ENCODE peak calls at places on chromosome 14, in ten cellular contexts. X is naive B cell; B is neural crest cell; E is prostate gland; H is stimulated activated CD8-positive, alpha-beta memory T cell treated with anti-CD3 and anti-CD28 coated beads, Interleukin-2, amount 100 ng/mL, for 1 hour; T is mammary epithelial cell; F is CD4-positive, CD25-positive, alpha-beta regulatory T cell; U is HFF-Myc; M is brain microvascular endothelial cell; S is M059J. G is an unnamed sample.

GRCh38 chr14:24292118-24292807 is 7.3 kb downstream of the DHRS1 start:
- DNase-seq in X (no peak), B (no peak), E (no peak), H (no peak), T (no peak), F (no peak), U (no peak), M (no peak), S (no peak), G (no peak)

GRCh38 chr14:104115131-104115600 is 23.2 kb upstream of the KIF26A start:
- DNase-seq in X (no peak), B (no peak), E (no peak), H (no peak), T (no peak), F (no peak), U (no peak), M (no peak), S (no peak), G (no peak)

GRCh38 chr14:80523518-80524117 is 312.3 kb upstream of the DIO2 start:
- DNase-seq in X (no peak), B (no peak), E (no peak), H (no peak), T (peak; percentile 8), F (no peak), U (no peak), M (no peak), S (peak; percentile 31), G (no peak)

GRCh38 chr14:92670177-92670576 is 78.2 kb downstream of the LGMN start:
- DNase-seq in X (no peak), B (no peak), E (no peak), H (no peak), T (no peak), F (no peak), U (peak; percentile 97), M (no peak), S (no peak), G (no peak)

GRCh38 chr14:51704465-51705050 is 52.8 kb downstream of the FRMD6 start:
- DNase-seq in X (no peak), B (no peak), E (no peak), H (no peak), T (no peak), F (no peak), U (no peak), M (no peak), S (no peak), G (no peak)

GRCh38 chr14:70954068-70954467 is 46.8 kb downstream of the PCNX1 start:
- DNase-seq in X (no peak), B (no peak), E (no peak), H (no peak), T (no peak), F (no peak), U (no peak), M (no peak), S (no peak), G (no peak)

GRCh38 chr14:64721391-64721791 is 17.2 kb downstream of the PLEKHG3 start:
- DNase-seq in X (no peak), B (no peak), E (no peak), H (no peak), T (peak; percentile 67), F (no peak), U (peak; percentile 51), M (no peak), S (peak; percentile 93), G (no peak)

GRCh38 chr14:100605706-100606686 is 18.8 kb upstream of the BEGAIN start:
- DNase-seq in X (no peak), B (no peak), E (no peak), H (no peak), T (no peak), F (no peak), U (no peak), M (no peak), S (peak; percentile 9), G (no peak)

GRCh38 chr14:58944226-58944769 is 244.2 kb upstream of the DAAM1 start:
- DNase-seq in X (no peak), B (peak; percentile 5), E (no peak), H (no peak), T (no peak), F (no peak), U (peak; percentile 31), M (no peak), S (no peak), G (no peak)

G was measured in trophoblast cell.